ENCODE peak calls at places on chromosome 11, in nine cellular contexts. One of them, this sample, is unnamed.
A peak's percentile ranks its signal among the peaks of the same experiment; 100 is the strongest.

GRCh38 chr11:39461065-39461464 is 1998.4 kb downstream of the LRRC4C start:
- DNase-seq in lower leg skin: no peak
- DNase-seq in B cell: no peak
- DNase-seq in astrocyte of the spinal cord: no peak
- DNase-seq in fibroblast of lung: no peak
- DNase-seq in thoracic aorta: no peak
- DNase-seq in NB4: no peak
- DNase-seq in GM13976: no peak
- DNase-seq in AG09309: no peak
- DNase-seq in this sample: no peak

GRCh38 chr11:9574556-9574805 is 1.0 kb downstream of the WEE1 start:
- DNase-seq in lower leg skin: peak; percentile 89
- DNase-seq in B cell: no peak
- DNase-seq in astrocyte of the spinal cord: no peak
- DNase-seq in fibroblast of lung: peak; percentile 36
- DNase-seq in thoracic aorta: no peak
- DNase-seq in NB4: peak; percentile 64
- DNase-seq in GM13976: peak; percentile 34
- DNase-seq in AG09309: no peak
- DNase-seq in this sample: no peak

GRCh38 chr11:46465683-46466082 is 74.1 kb upstream of the CHRM4 start:
- DNase-seq in lower leg skin: no peak
- DNase-seq in B cell: no peak
- DNase-seq in astrocyte of the spinal cord: no peak
- DNase-seq in fibroblast of lung: no peak
- DNase-seq in thoracic aorta: no peak
- DNase-seq in NB4: no peak
- DNase-seq in GM13976: no peak
- DNase-seq in AG09309: no peak
- DNase-seq in this sample: no peak

GRCh38 chr11:75816561-75817239 is 1.7 kb downstream of the UVRAG start:
- DNase-seq in lower leg skin: no peak
- DNase-seq in B cell: no peak
- DNase-seq in astrocyte of the spinal cord: no peak
- DNase-seq in fibroblast of lung: peak; percentile 23
- DNase-seq in thoracic aorta: no peak
- DNase-seq in NB4: peak; percentile 77
- DNase-seq in GM13976: no peak
- DNase-seq in AG09309: no peak
- DNase-seq in this sample: no peak

GRCh38 chr11:103545551-103545950 is 436.3 kb downstream of the DYNC2H1 start:
- DNase-seq in lower leg skin: no peak
- DNase-seq in B cell: no peak
- DNase-seq in astrocyte of the spinal cord: no peak
- DNase-seq in fibroblast of lung: no peak
- DNase-seq in thoracic aorta: no peak
- DNase-seq in NB4: no peak
- DNase-seq in GM13976: no peak
- DNase-seq in AG09309: no peak
- DNase-seq in this sample: no peak

GRCh38 chr11:30960387-30960992 is 374.3 kb upstream of the MPPED2 start:
- DNase-seq in lower leg skin: no peak
- DNase-seq in B cell: no peak
- DNase-seq in astrocyte of the spinal cord: peak; percentile 54
- DNase-seq in fibroblast of lung: peak; percentile 49
- DNase-seq in thoracic aorta: no peak
- DNase-seq in NB4: peak; percentile 44
- DNase-seq in GM13976: no peak
- DNase-seq in AG09309: peak; percentile 7
- DNase-seq in this sample: no peak

GRCh38 chr11:123381817-123382554 is 48.1 kb upstream of the GRAMD1B start:
- DNase-seq in lower leg skin: no peak
- DNase-seq in B cell: no peak
- DNase-seq in astrocyte of the spinal cord: no peak
- DNase-seq in fibroblast of lung: no peak
- DNase-seq in thoracic aorta: no peak
- DNase-seq in NB4: no peak
- DNase-seq in GM13976: no peak
- DNase-seq in AG09309: no peak
- DNase-seq in this sample: no peak

GRCh38 chr11:69950120-69950519 is 128.0 kb upstream of the ANO1 start:
- DNase-seq in lower leg skin: no peak
- DNase-seq in B cell: no peak
- DNase-seq in astrocyte of the spinal cord: peak; percentile 12
- DNase-seq in fibroblast of lung: no peak
- DNase-seq in thoracic aorta: no peak
- DNase-seq in NB4: peak; percentile 59
- DNase-seq in GM13976: peak; percentile 60
- DNase-seq in AG09309: no peak
- DNase-seq in this sample: no peak

GRCh38 chr11:105111145-105111944 is 28.2 kb downstream of the CARD18 start:
- DNase-seq in lower leg skin: no peak
- DNase-seq in B cell: no peak
- DNase-seq in astrocyte of the spinal cord: no peak
- DNase-seq in fibroblast of lung: no peak
- DNase-seq in thoracic aorta: no peak
- DNase-seq in NB4: no peak
- DNase-seq in GM13976: no peak
- DNase-seq in AG09309: no peak
- DNase-seq in this sample: no peak

GRCh38 chr11:15145635-15146034 is 30.9 kb downstream of the INSC start:
- DNase-seq in lower leg skin: no peak
- DNase-seq in B cell: no peak
- DNase-seq in astrocyte of the spinal cord: no peak
- DNase-seq in fibroblast of lung: no peak
- DNase-seq in thoracic aorta: no peak
- DNase-seq in NB4: no peak
- DNase-seq in GM13976: no peak
- DNase-seq in AG09309: no peak
- DNase-seq in this sample: no peak

GRCh38 chr11:69299572-69299971 is 5.6 kb downstream of the MYEOV start:
- DNase-seq in lower leg skin: no peak
- DNase-seq in B cell: no peak
- DNase-seq in astrocyte of the spinal cord: no peak
- DNase-seq in fibroblast of lung: no peak
- DNase-seq in thoracic aorta: no peak
- DNase-seq in NB4: no peak
- DNase-seq in GM13976: no peak
- DNase-seq in AG09309: no peak
- DNase-seq in this sample: no peak

GRCh38 chr11:65491614-65492386 is 7.0 kb upstream of the MALAT1 start:
- DNase-seq in lower leg skin: peak; percentile 97
- DNase-seq in B cell: no peak
- DNase-seq in astrocyte of the spinal cord: peak; percentile 94
- DNase-seq in fibroblast of lung: peak; percentile 98
- DNase-seq in thoracic aorta: peak; percentile 84
- DNase-seq in NB4: peak; percentile 96
- DNase-seq in GM13976: no peak
- DNase-seq in AG09309: peak; percentile 97
- DNase-seq in this sample: peak; percentile 63

GRCh38 chr11:23497040-23497439 is 636.8 kb upstream of the CCDC179 start:
- DNase-seq in lower leg skin: no peak
- DNase-seq in B cell: no peak
- DNase-seq in astrocyte of the spinal cord: no peak
- DNase-seq in fibroblast of lung: no peak
- DNase-seq in thoracic aorta: no peak
- DNase-seq in NB4: peak; percentile 57
- DNase-seq in GM13976: no peak
- DNase-seq in AG09309: no peak
- DNase-seq in this sample: no peak

GRCh38 chr11:69435161-69435990 is 46.1 kb upstream of the LINC01488 start:
- DNase-seq in lower leg skin: no peak
- DNase-seq in B cell: peak; percentile 29
- DNase-seq in astrocyte of the spinal cord: no peak
- DNase-seq in fibroblast of lung: no peak
- DNase-seq in thoracic aorta: no peak
- DNase-seq in NB4: peak; percentile 81
- DNase-seq in GM13976: no peak
- DNase-seq in AG09309: no peak
- DNase-seq in this sample: no peak

GRCh38 chr11:64590763-64591221 is at the start of gene SLC22A12:
- DNase-seq in lower leg skin: no peak
- DNase-seq in B cell: no peak
- DNase-seq in astrocyte of the spinal cord: no peak
- DNase-seq in fibroblast of lung: no peak
- DNase-seq in thoracic aorta: no peak
- DNase-seq in NB4: no peak
- DNase-seq in GM13976: no peak
- DNase-seq in AG09309: no peak
- DNase-seq in this sample: no peak

GRCh38 chr11:70331901-70332300 is 61.4 kb downstream of the PPFIA1 start:
- DNase-seq in lower leg skin: peak; percentile 63
- DNase-seq in B cell: no peak
- DNase-seq in astrocyte of the spinal cord: no peak
- DNase-seq in fibroblast of lung: no peak
- DNase-seq in thoracic aorta: no peak
- DNase-seq in NB4: no peak
- DNase-seq in GM13976: no peak
- DNase-seq in AG09309: no peak
- DNase-seq in this sample: no peak

GRCh38 chr11:86800956-86801264 is 568 bp downstream of the PRSS23 start:
- DNase-seq in lower leg skin: no peak
- DNase-seq in B cell: no peak
- DNase-seq in astrocyte of the spinal cord: no peak
- DNase-seq in fibroblast of lung: no peak
- DNase-seq in thoracic aorta: no peak
- DNase-seq in NB4: no peak
- DNase-seq in GM13976: no peak
- DNase-seq in AG09309: no peak
- DNase-seq in this sample: no peak

GRCh38 chr11:44853674-44854073 is 97.0 kb downstream of the TP53I11 start:
- DNase-seq in lower leg skin: no peak
- DNase-seq in B cell: no peak
- DNase-seq in astrocyte of the spinal cord: no peak
- DNase-seq in fibroblast of lung: no peak
- DNase-seq in thoracic aorta: no peak
- DNase-seq in NB4: no peak
- DNase-seq in GM13976: no peak
- DNase-seq in AG09309: no peak
- DNase-seq in this sample: no peak

DNA sequence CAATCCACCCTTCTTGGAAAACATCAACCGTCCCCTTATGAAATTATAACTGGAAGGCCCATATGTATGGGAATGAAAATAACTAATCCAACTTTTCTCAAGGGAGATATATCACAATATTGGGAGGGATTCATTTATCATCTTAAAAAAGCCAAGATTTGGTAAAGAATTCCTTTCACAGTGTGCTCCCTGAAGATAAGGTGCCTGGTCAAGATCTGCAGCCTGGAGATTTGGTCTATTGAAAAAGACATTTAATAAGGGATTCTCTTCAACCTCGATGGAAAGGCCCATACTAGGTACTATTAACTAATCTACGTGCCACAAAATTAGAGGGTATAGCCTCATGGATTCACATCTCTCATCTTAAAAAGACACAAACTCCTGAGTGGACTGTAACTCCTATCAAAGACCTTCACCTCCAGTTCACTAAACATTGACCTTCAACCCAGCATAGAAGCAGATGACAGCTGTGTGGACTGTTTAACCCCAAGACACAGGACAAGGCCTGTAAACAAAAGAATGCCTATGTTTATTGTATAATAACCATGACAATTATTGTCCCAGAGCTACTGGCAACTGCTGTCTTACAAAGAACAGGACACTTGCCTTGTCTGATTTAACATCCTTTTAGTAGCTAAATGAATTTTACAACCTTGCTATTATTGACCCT is 4.8 kb upstream of the FDX1 start:
- DNase-seq in lower leg skin: no peak
- DNase-seq in B cell: no peak
- DNase-seq in astrocyte of the spinal cord: no peak
- DNase-seq in fibroblast of lung: no peak
- DNase-seq in thoracic aorta: no peak
- DNase-seq in NB4: no peak
- DNase-seq in GM13976: no peak
- DNase-seq in AG09309: no peak
- DNase-seq in this sample: no peak
- TF ChIP-seq CTCF in lower leg skin: no peak
- TF ChIP-seq CTCF in B cell: no peak
- TF ChIP-seq CTCF in astrocyte of the spinal cord: no peak
- TF ChIP-seq CTCF in fibroblast of lung: no peak
- TF ChIP-seq CTCF in thoracic aorta: no peak
- TF ChIP-seq CTCF in NB4: no peak
- TF ChIP-seq CTCF in GM13976: no peak
- TF ChIP-seq CTCF in AG09309: no peak
- TF ChIP-seq CTCF in this sample: no peak

DNA sequence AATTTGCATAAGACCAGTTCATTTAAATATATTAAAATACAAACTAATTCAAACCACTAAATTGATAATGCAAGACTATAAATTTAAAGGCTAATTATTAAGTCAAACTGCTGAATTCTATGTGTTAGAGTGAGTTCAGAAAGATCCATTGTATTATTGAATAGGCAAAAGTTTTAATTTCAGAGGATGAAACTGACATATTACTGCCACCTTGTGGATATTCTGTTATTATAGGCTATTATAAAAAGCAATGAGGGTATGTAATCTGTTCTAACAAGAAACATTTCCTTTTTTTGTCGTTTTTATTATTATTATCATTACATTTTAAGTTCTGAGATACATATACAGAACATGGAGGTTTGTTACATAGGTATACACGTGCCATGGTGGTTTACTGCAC is 20.9 kb upstream of the NAALAD2 start:
- DNase-seq in lower leg skin: no peak
- DNase-seq in B cell: no peak
- DNase-seq in astrocyte of the spinal cord: peak; percentile 11
- DNase-seq in fibroblast of lung: no peak
- DNase-seq in thoracic aorta: no peak
- DNase-seq in NB4: peak; percentile 31
- DNase-seq in GM13976: no peak
- DNase-seq in AG09309: no peak
- DNase-seq in this sample: no peak
- TF ChIP-seq CTCF in lower leg skin: no peak
- TF ChIP-seq CTCF in B cell: peak; percentile 30
- TF ChIP-seq CTCF in astrocyte of the spinal cord: peak; percentile 27
- TF ChIP-seq CTCF in fibroblast of lung: no peak
- TF ChIP-seq CTCF in thoracic aorta: no peak
- TF ChIP-seq CTCF in NB4: no peak
- TF ChIP-seq CTCF in GM13976: peak; percentile 13
- TF ChIP-seq CTCF in AG09309: no peak
- TF ChIP-seq CTCF in this sample: no peak

GRCh38 chr11:126969865-126970479 is 30.6 kb downstream of the KIRREL3 start:
- DNase-seq in lower leg skin: no peak
- DNase-seq in B cell: no peak
- DNase-seq in astrocyte of the spinal cord: peak; percentile 61
- DNase-seq in fibroblast of lung: peak; percentile 69
- DNase-seq in thoracic aorta: no peak
- DNase-seq in NB4: peak; percentile 25
- DNase-seq in GM13976: no peak
- DNase-seq in AG09309: no peak
- DNase-seq in this sample: no peak
- TF ChIP-seq CTCF in lower leg skin: no peak
- TF ChIP-seq CTCF in B cell: peak; percentile 7
- TF ChIP-seq CTCF in astrocyte of the spinal cord: peak; percentile 83
- TF ChIP-seq CTCF in fibroblast of lung: peak; percentile 94
- TF ChIP-seq CTCF in thoracic aorta: no peak
- TF ChIP-seq CTCF in NB4: peak; percentile 59
- TF ChIP-seq CTCF in GM13976: no peak
- TF ChIP-seq CTCF in AG09309: peak; percentile 88
- TF ChIP-seq CTCF in this sample: no peak

GRCh38 chr11:34706709-34707461 is 86.0 kb downstream of the EHF start:
- DNase-seq in lower leg skin: no peak
- DNase-seq in B cell: no peak
- DNase-seq in astrocyte of the spinal cord: no peak
- DNase-seq in fibroblast of lung: no peak
- DNase-seq in thoracic aorta: no peak
- DNase-seq in NB4: no peak
- DNase-seq in GM13976: no peak
- DNase-seq in AG09309: no peak
- DNase-seq in this sample: no peak

GRCh38 chr11:34707462-34707840 is 86.6 kb downstream of the EHF start:
- DNase-seq in lower leg skin: no peak
- DNase-seq in B cell: no peak
- DNase-seq in astrocyte of the spinal cord: no peak
- DNase-seq in fibroblast of lung: no peak
- DNase-seq in thoracic aorta: no peak
- DNase-seq in NB4: no peak
- DNase-seq in GM13976: no peak
- DNase-seq in AG09309: no peak
- DNase-seq in this sample: no peak
- TF ChIP-seq CTCF in lower leg skin: no peak
- TF ChIP-seq CTCF in B cell: no peak
- TF ChIP-seq CTCF in astrocyte of the spinal cord: no peak
- TF ChIP-seq CTCF in fibroblast of lung: no peak
- TF ChIP-seq CTCF in thoracic aorta: no peak
- TF ChIP-seq CTCF in NB4: no peak
- TF ChIP-seq CTCF in GM13976: no peak
- TF ChIP-seq CTCF in AG09309: no peak
- TF ChIP-seq CTCF in this sample: no peak